ENCODE peak calls at places on chromosomes 6 and 20, in ten cellular contexts. One of them, this sample, is unnamed.

GRCh38 chr6:105202486-105202885 is 22.7 kb upstream of the POPDC3 start:
- DNase-seq in transverse colon: no peak
- DNase-seq in endothelial cell of umbilical vein: no peak
- DNase-seq in HCT116: no peak
- DNase-seq in spleen: no peak
- DNase-seq in GM23338: no peak
- DNase-seq in HL-60: no peak
- DNase-seq in stomach: no peak
- DNase-seq in upper lobe of left lung: no peak
- DNase-seq in Panc1: no peak
- DNase-seq in this sample: no peak

GRCh38 chr6:85418059-85418458 is 31.8 kb upstream of the NT5E start:
- DNase-seq in transverse colon: no peak
- DNase-seq in endothelial cell of umbilical vein: peak
- DNase-seq in HCT116: no peak
- DNase-seq in spleen: no peak
- DNase-seq in GM23338: no peak
- DNase-seq in HL-60: no peak
- DNase-seq in stomach: no peak
- DNase-seq in upper lobe of left lung: no peak
- DNase-seq in Panc1: no peak
- DNase-seq in this sample: no peak

GRCh38 chr20:31974975-31975481 is 7.1 kb downstream of the XKR7 start:
- DNase-seq in transverse colon: no peak
- DNase-seq in endothelial cell of umbilical vein: no peak
- DNase-seq in HCT116: no peak
- DNase-seq in spleen: no peak
- DNase-seq in GM23338: peak
- DNase-seq in HL-60: no peak
- DNase-seq in stomach: no peak
- DNase-seq in upper lobe of left lung: no peak
- DNase-seq in Panc1: no peak
- DNase-seq in this sample: no peak

GRCh38 chr6:41767112-41767946 is 12.4 kb downstream of the FRS3 start:
- DNase-seq in transverse colon: peak
- DNase-seq in endothelial cell of umbilical vein: peak
- DNase-seq in HCT116: no peak
- DNase-seq in spleen: no peak
- DNase-seq in GM23338: no peak
- DNase-seq in HL-60: no peak
- DNase-seq in stomach: peak
- DNase-seq in upper lobe of left lung: peak
- DNase-seq in Panc1: no peak
- DNase-seq in this sample: peak

GRCh38 chr6:149318581-149319286 is 1.2 kb downstream of the TAB2 start:
- DNase-seq in transverse colon: peak
- DNase-seq in endothelial cell of umbilical vein: peak
- DNase-seq in HCT116: no peak
- DNase-seq in spleen: no peak
- DNase-seq in GM23338: peak
- DNase-seq in HL-60: no peak
- DNase-seq in stomach: no peak
- DNase-seq in upper lobe of left lung: no peak
- DNase-seq in Panc1: no peak
- DNase-seq in this sample: no peak

GRCh38 chr20:20386192-20386591 is 18.3 kb downstream of the INSM1 start:
- DNase-seq in transverse colon: no peak
- DNase-seq in endothelial cell of umbilical vein: no peak
- DNase-seq in HCT116: no peak
- DNase-seq in spleen: no peak
- DNase-seq in GM23338: no peak
- DNase-seq in HL-60: no peak
- DNase-seq in stomach: no peak
- DNase-seq in upper lobe of left lung: no peak
- DNase-seq in Panc1: no peak
- DNase-seq in this sample: no peak

GRCh38 chr6:25100288-25100687 is 164.5 kb upstream of the RIPOR2 start:
- DNase-seq in transverse colon: no peak
- DNase-seq in endothelial cell of umbilical vein: no peak
- DNase-seq in HCT116: no peak
- DNase-seq in spleen: no peak
- DNase-seq in GM23338: no peak
- DNase-seq in HL-60: no peak
- DNase-seq in stomach: no peak
- DNase-seq in upper lobe of left lung: no peak
- DNase-seq in Panc1: no peak
- DNase-seq in this sample: no peak

GRCh38 chr6:165244524-165245247 is 64.7 kb downstream of the C6orf118 start:
- DNase-seq in transverse colon: no peak
- DNase-seq in endothelial cell of umbilical vein: no peak
- DNase-seq in HCT116: no peak
- DNase-seq in spleen: no peak
- DNase-seq in GM23338: peak
- DNase-seq in HL-60: no peak
- DNase-seq in stomach: no peak
- DNase-seq in upper lobe of left lung: no peak
- DNase-seq in Panc1: no peak
- DNase-seq in this sample: no peak

GRCh38 chr20:43925786-43926185 is 11.1 kb downstream of the TOX2 start:
- DNase-seq in transverse colon: peak
- DNase-seq in endothelial cell of umbilical vein: peak
- DNase-seq in HCT116: no peak
- DNase-seq in spleen: no peak
- DNase-seq in GM23338: no peak
- DNase-seq in HL-60: no peak
- DNase-seq in stomach: no peak
- DNase-seq in upper lobe of left lung: no peak
- DNase-seq in Panc1: no peak
- DNase-seq in this sample: no peak

GRCh38 chr6:113048741-113049140 is 701.6 kb downstream of the RFPL4B start:
- DNase-seq in transverse colon: no peak
- DNase-seq in endothelial cell of umbilical vein: peak
- DNase-seq in HCT116: no peak
- DNase-seq in spleen: no peak
- DNase-seq in GM23338: no peak
- DNase-seq in HL-60: no peak
- DNase-seq in stomach: no peak
- DNase-seq in upper lobe of left lung: no peak
- DNase-seq in Panc1: no peak
- DNase-seq in this sample: no peak

GRCh38 chr6:105170066-105170465 is 9.7 kb downstream of the POPDC3 start:
- DNase-seq in transverse colon: no peak
- DNase-seq in endothelial cell of umbilical vein: no peak
- DNase-seq in HCT116: no peak
- DNase-seq in spleen: no peak
- DNase-seq in GM23338: no peak
- DNase-seq in HL-60: no peak
- DNase-seq in stomach: no peak
- DNase-seq in upper lobe of left lung: no peak
- DNase-seq in Panc1: no peak
- DNase-seq in this sample: no peak

GRCh38 chr6:108074359-108075144 is at the start of gene OSTM1:
- DNase-seq in transverse colon: peak
- DNase-seq in endothelial cell of umbilical vein: peak
- DNase-seq in HCT116: peak
- DNase-seq in spleen: peak
- DNase-seq in GM23338: peak
- DNase-seq in HL-60: peak
- DNase-seq in stomach: peak
- DNase-seq in upper lobe of left lung: peak
- DNase-seq in Panc1: peak
- DNase-seq in this sample: peak
- TF ChIP-seq POLR2AphosphoS5 in transverse colon: peak
- TF ChIP-seq POLR2AphosphoS5 in endothelial cell of umbilical vein: peak
- TF ChIP-seq POLR2AphosphoS5 in HCT116: peak
- TF ChIP-seq POLR2AphosphoS5 in spleen: peak
- TF ChIP-seq POLR2AphosphoS5 in GM23338: peak
- TF ChIP-seq POLR2AphosphoS5 in HL-60: peak
- TF ChIP-seq POLR2AphosphoS5 in stomach: peak
- TF ChIP-seq POLR2AphosphoS5 in upper lobe of left lung: peak
- TF ChIP-seq POLR2AphosphoS5 in Panc1: peak
- TF ChIP-seq POLR2AphosphoS5 in this sample: no peak

DNA sequence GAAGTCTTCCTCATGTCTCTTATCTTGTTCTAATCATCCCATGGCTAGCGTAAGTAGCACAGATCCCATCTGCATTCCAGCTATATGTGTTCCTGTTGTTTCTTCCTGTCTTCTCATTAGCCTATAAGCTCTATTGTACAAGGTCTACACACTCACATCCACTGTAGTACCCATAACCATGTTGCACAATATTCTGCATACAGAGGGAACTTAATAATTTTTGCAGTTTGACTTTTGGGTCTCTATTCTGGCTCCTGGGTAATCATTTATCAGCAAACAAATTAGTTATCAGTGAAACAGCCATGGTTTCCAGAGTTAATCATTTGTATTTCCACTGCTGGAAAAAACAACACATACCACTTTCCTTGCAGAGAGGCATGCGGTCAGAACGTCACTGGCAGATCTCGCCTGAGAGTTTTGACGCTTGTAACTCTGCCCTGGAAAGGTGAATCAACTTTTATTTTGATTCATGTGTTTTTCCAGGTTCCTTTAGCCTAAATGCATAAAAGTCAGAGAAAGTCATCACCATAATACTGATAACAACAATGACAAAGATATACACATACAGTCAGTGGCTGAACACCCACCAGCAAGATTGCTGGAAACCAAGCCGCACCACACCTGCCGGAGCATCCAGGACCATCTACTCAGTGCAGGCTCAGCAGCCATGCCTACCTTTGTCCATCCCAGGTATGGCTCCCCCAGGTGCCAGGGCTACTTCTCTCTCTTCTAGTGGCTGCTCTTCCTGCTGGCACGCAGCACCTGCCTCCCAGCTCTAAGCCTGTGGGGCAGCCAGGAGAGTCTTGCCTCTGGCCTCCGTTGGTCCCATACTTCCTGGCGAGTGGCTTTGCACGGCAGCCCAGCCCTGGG is 158.2 kb downstream of the QRSL1 start:
- DNase-seq in transverse colon: no peak
- DNase-seq in endothelial cell of umbilical vein: no peak
- DNase-seq in HCT116: no peak
- DNase-seq in spleen: no peak
- DNase-seq in GM23338: no peak
- DNase-seq in HL-60: no peak
- DNase-seq in stomach: peak
- DNase-seq in upper lobe of left lung: no peak
- DNase-seq in Panc1: no peak
- DNase-seq in this sample: no peak
- H3K4me3 ChIP-seq in transverse colon: no peak
- H3K4me3 ChIP-seq in endothelial cell of umbilical vein: no peak
- H3K4me3 ChIP-seq in HCT116: no peak
- H3K4me3 ChIP-seq in spleen: no peak
- H3K4me3 ChIP-seq in GM23338: no peak
- H3K4me3 ChIP-seq in HL-60: no peak
- H3K4me3 ChIP-seq in stomach: no peak
- H3K4me3 ChIP-seq in upper lobe of left lung: no peak
- H3K4me3 ChIP-seq in Panc1: no peak
- H3K4me3 ChIP-seq in this sample: no peak

GRCh38 chr6:131270534-131270933 is 135.3 kb downstream of the AKAP7 start:
- DNase-seq in transverse colon: no peak
- DNase-seq in endothelial cell of umbilical vein: no peak
- DNase-seq in HCT116: no peak
- DNase-seq in spleen: no peak
- DNase-seq in GM23338: no peak
- DNase-seq in HL-60: no peak
- DNase-seq in stomach: no peak
- DNase-seq in upper lobe of left lung: no peak
- DNase-seq in Panc1: no peak
- DNase-seq in this sample: no peak

GRCh38 chr6:131269565-131270391 is 134.5 kb downstream of the AKAP7 start:
- DNase-seq in transverse colon: no peak
- DNase-seq in endothelial cell of umbilical vein: no peak
- DNase-seq in HCT116: no peak
- DNase-seq in spleen: no peak
- DNase-seq in GM23338: no peak
- DNase-seq in HL-60: no peak
- DNase-seq in stomach: no peak
- DNase-seq in upper lobe of left lung: no peak
- DNase-seq in Panc1: no peak
- DNase-seq in this sample: no peak

GRCh38 chr6:131275273-131275672 is 140.0 kb downstream of the AKAP7 start:
- DNase-seq in transverse colon: no peak
- DNase-seq in endothelial cell of umbilical vein: no peak
- DNase-seq in HCT116: no peak
- DNase-seq in spleen: no peak
- DNase-seq in GM23338: no peak
- DNase-seq in HL-60: no peak
- DNase-seq in stomach: no peak
- DNase-seq in upper lobe of left lung: no peak
- DNase-seq in Panc1: no peak
- DNase-seq in this sample: no peak
- TF ChIP-seq POLR2AphosphoS5 in transverse colon: no peak
- TF ChIP-seq POLR2AphosphoS5 in endothelial cell of umbilical vein: no peak
- TF ChIP-seq POLR2AphosphoS5 in HCT116: no peak
- TF ChIP-seq POLR2AphosphoS5 in spleen: no peak
- TF ChIP-seq POLR2AphosphoS5 in GM23338: no peak
- TF ChIP-seq POLR2AphosphoS5 in HL-60: no peak
- TF ChIP-seq POLR2AphosphoS5 in stomach: no peak
- TF ChIP-seq POLR2AphosphoS5 in upper lobe of left lung: no peak
- TF ChIP-seq POLR2AphosphoS5 in Panc1: no peak
- TF ChIP-seq POLR2AphosphoS5 in this sample: no peak

GRCh38 chr6:32109114-32109764 is at the start of gene TNXB:
- DNase-seq in transverse colon: peak
- DNase-seq in endothelial cell of umbilical vein: no peak
- DNase-seq in HCT116: no peak
- DNase-seq in spleen: no peak
- DNase-seq in GM23338: no peak
- DNase-seq in HL-60: no peak
- DNase-seq in stomach: no peak
- DNase-seq in upper lobe of left lung: no peak
- DNase-seq in Panc1: no peak
- DNase-seq in this sample: no peak

GRCh38 chr6:32110632-32111031 is 1.5 kb upstream of the TNXB start:
- DNase-seq in transverse colon: no peak
- DNase-seq in endothelial cell of umbilical vein: no peak
- DNase-seq in HCT116: no peak
- DNase-seq in spleen: no peak
- DNase-seq in GM23338: no peak
- DNase-seq in HL-60: no peak
- DNase-seq in stomach: peak
- DNase-seq in upper lobe of left lung: no peak
- DNase-seq in Panc1: no peak
- DNase-seq in this sample: no peak

GRCh38 chr6:32108727-32109113 is 418 bp downstream of the TNXB start:
- DNase-seq in transverse colon: no peak
- DNase-seq in endothelial cell of umbilical vein: no peak
- DNase-seq in HCT116: no peak
- DNase-seq in spleen: no peak
- DNase-seq in GM23338: no peak
- DNase-seq in HL-60: no peak
- DNase-seq in stomach: no peak
- DNase-seq in upper lobe of left lung: no peak
- DNase-seq in Panc1: no peak
- DNase-seq in this sample: no peak

GRCh38 chr6:32108094-32108627 is 977 bp downstream of the TNXB start:
- DNase-seq in transverse colon: peak
- DNase-seq in endothelial cell of umbilical vein: no peak
- DNase-seq in HCT116: no peak
- DNase-seq in spleen: no peak
- DNase-seq in GM23338: peak
- DNase-seq in HL-60: no peak
- DNase-seq in stomach: peak
- DNase-seq in upper lobe of left lung: peak
- DNase-seq in Panc1: no peak
- DNase-seq in this sample: no peak

GRCh38 chr6:32109765-32110160 is 625 bp upstream of the TNXB start:
- DNase-seq in transverse colon: no peak
- DNase-seq in endothelial cell of umbilical vein: no peak
- DNase-seq in HCT116: no peak
- DNase-seq in spleen: no peak
- DNase-seq in GM23338: no peak
- DNase-seq in HL-60: no peak
- DNase-seq in stomach: no peak
- DNase-seq in upper lobe of left lung: no peak
- DNase-seq in Panc1: no peak
- DNase-seq in this sample: no peak
- H3K4me3 ChIP-seq in transverse colon: no peak
- H3K4me3 ChIP-seq in endothelial cell of umbilical vein: no peak
- H3K4me3 ChIP-seq in HCT116: no peak
- H3K4me3 ChIP-seq in spleen: no peak
- H3K4me3 ChIP-seq in GM23338: no peak
- H3K4me3 ChIP-seq in HL-60: no peak
- H3K4me3 ChIP-seq in stomach: no peak
- H3K4me3 ChIP-seq in upper lobe of left lung: peak
- H3K4me3 ChIP-seq in Panc1: no peak
- H3K4me3 ChIP-seq in this sample: no peak

This sample was measured in prostate gland.